ENCODE peak calls at places on chromosomes 11 and 22, in eight cellular contexts. C, R, H, T, S, V, D and O are unnamed samples.

GRCh38 chr11:2460540-2461252 is 15.9 kb downstream of the KCNQ1 start:
- DNase-seq in C (no peak), R (no peak), H (no peak), T (no peak), S (no peak), V (no peak), D (peak), O (no peak)

GRCh38 chr22:40039482-40039881 is 44.7 kb downstream of the FAM83F start:
- DNase-seq in C (no peak), R (no peak), H (no peak), T (no peak), S (no peak), V (no peak), D (no peak), O (no peak)

GRCh38 chr11:47270331-47271271 is 668 bp downstream of the MADD start:
- DNase-seq in C (peak), R (no peak), H (no peak), T (no peak), S (peak), V (peak), D (peak), O (no peak)

GRCh38 chr11:47328449-47329390 is 23.8 kb downstream of the MYBPC3 start:
- DNase-seq in C (no peak), R (peak), H (no peak), T (no peak), S (no peak), V (no peak), D (no peak), O (no peak)

GRCh38 chr11:7592706-7593105 is 78.9 kb downstream of the PPFIBP2 start:
- DNase-seq in C (peak), R (no peak), H (no peak), T (no peak), S (peak), V (no peak), D (no peak), O (no peak)

GRCh38 chr11:102761646-102762238 is 18.7 kb downstream of the MMP10 start:
- DNase-seq in C (no peak), R (no peak), H (no peak), T (no peak), S (peak), V (no peak), D (no peak), O (no peak)

GRCh38 chr11:69049490-69049867 is 747 bp downstream of the TPCN2 start:
- DNase-seq in C (no peak), R (no peak), H (no peak), T (no peak), S (no peak), V (peak), D (no peak), O (no peak)

GRCh38 chr11:47062736-47063135 is 113.9 kb downstream of the ARFGAP2 start:
- DNase-seq in C (no peak), R (no peak), H (no peak), T (no peak), S (no peak), V (no peak), D (no peak), O (no peak)

GRCh38 chr11:58028687-58029411 is 1.9 kb upstream of the OR6Q1 start:
- DNase-seq in C (peak), R (no peak), H (no peak), T (no peak), S (no peak), V (no peak), D (no peak), O (no peak)

DNA sequence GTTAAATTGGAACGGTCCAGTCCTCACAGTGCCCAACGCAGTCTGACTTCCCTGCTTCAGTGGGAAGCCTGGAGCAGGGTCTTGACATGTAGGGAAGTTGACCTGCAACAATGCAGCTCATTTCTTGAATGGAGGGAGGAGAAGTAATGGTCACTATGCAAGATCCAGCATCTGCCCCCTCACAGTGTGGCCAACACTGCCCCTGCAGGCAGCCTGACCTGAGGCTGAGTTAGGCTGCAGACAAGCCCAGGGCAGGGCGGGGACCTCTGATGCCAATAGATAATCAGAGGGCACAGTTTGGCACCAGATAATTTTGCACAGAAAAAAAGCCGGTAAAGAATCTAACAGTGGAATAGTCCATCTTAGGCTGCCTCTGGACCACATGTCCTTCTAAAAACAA is 182.3 kb downstream of the DSCAML1 start:
- DNase-seq in C (no peak), R (no peak), H (no peak), T (no peak), S (no peak), V (no peak), D (no peak), O (no peak)
- TF ChIP-seq CTCF in C (no peak), R (no peak), H (no peak), T (no peak), S (peak), V (no peak), D (no peak), O (no peak)

GRCh38 chr11:42524534-42525227 is 787.1 kb upstream of the API5 start:
- DNase-seq in C (peak), R (no peak), H (peak), T (peak), S (peak), V (peak), D (peak), O (no peak)
- TF ChIP-seq CTCF in C (peak), R (peak), H (peak), T (peak), S (peak), V (peak), D (peak), O (peak)

GRCh38 chr11:37449146-37449545 is 851.1 kb upstream of the RAG2 start:
- DNase-seq in C (peak), R (no peak), H (no peak), T (no peak), S (peak), V (no peak), D (no peak), O (no peak)
- TF ChIP-seq CTCF in C (peak), R (peak), H (peak), T (peak), S (peak), V (peak), D (no peak), O (peak)

GRCh38 chr11:118398797-118399564 is 2.4 kb upstream of the ATP5MG start:
- DNase-seq in C (no peak), R (no peak), H (no peak), T (no peak), S (no peak), V (peak), D (no peak), O (no peak)

GRCh38 chr11:118401880-118402590 is 629 bp downstream of the ATP5MG start:
- DNase-seq in C (peak), R (no peak), H (no peak), T (no peak), S (peak), V (no peak), D (no peak), O (no peak)

GRCh38 chr11:118397448-118397847 is 4.0 kb upstream of the ATP5MG start:
- DNase-seq in C (no peak), R (no peak), H (no peak), T (no peak), S (no peak), V (no peak), D (no peak), O (no peak)

GRCh38 chr11:118396097-118396501 is 5.3 kb upstream of the ATP5MG start:
- DNase-seq in C (no peak), R (no peak), H (no peak), T (no peak), S (no peak), V (no peak), D (no peak), O (no peak)

GRCh38 chr11:118401151-118401879 is at the start of gene ATP5MG:
- DNase-seq in C (peak), R (peak), H (peak), T (peak), S (peak), V (peak), D (peak), O (peak)
- TF ChIP-seq CTCF in C (no peak), R (peak), H (no peak), T (peak), S (peak), V (peak), D (no peak), O (no peak)

GRCh38 chr22:44369241-44369652 is 56.5 kb upstream of the SHISAL1 start:
- DNase-seq in C (no peak), R (no peak), H (no peak), T (no peak), S (no peak), V (no peak), D (no peak), O (no peak)
- TF ChIP-seq CTCF in C (no peak), R (peak), H (no peak), T (peak), S (peak), V (peak), D (no peak), O (peak)

DNA sequence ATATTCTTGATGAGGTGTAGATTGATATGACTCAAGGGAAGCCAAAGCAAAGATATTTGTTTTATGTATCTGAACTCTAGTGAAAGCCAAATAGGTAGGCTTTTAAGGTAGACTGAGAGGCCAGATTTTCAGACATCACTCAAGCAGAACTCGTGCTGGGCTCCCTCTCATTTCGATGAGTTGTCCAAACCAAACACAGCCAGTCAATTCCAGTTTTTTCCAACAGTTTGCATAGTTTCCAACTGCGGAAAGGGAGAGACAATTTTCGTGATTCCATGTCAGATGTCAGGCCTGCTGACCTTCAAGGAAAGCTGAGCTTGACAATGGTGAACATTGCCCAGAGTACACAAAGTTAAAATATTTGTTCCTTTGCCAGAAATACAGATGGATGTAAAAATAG is 110.9 kb upstream of the MPPED2 start:
- DNase-seq in C (no peak), R (no peak), H (no peak), T (no peak), S (no peak), V (no peak), D (no peak), O (no peak)
- TF ChIP-seq CTCF in C (no peak), R (no peak), H (no peak), T (no peak), S (no peak), V (no peak), D (no peak), O (no peak)